ENCODE peak calls at places on chromosomes 12 and 14, in seven cellular contexts. E, T, Q, I, B, M and S are unnamed samples.

GRCh38 chr12:52235822-52236291 is 2.8 kb downstream of the KRT7 start:
- DNase-seq in Q (no peak), I (no peak), M (peak; percentile 73), T (peak; percentile 95), E (no peak), B (no peak), S (no peak)

GRCh38 chr12:24360907-24361306 is 411.4 kb upstream of the SOX5 start:
- DNase-seq in I (no peak), E (no peak), M (no peak), T (no peak), B (no peak), Q (no peak), S (no peak)

GRCh38 chr14:93023039-93023438 is 92.7 kb downstream of the ITPK1 start:
- DNase-seq in M (no peak), B (peak; percentile 38), E (no peak), Q (no peak), I (peak; percentile 62), T (peak; percentile 22), S (peak; percentile 37)

GRCh38 chr14:99361596-99362220 is 89.7 kb upstream of the BCL11B start:
- DNase-seq in T (no peak), B (no peak), Q (no peak), E (no peak), I (no peak), M (no peak), S (no peak)

GRCh38 chr14:106277503-106277902 is 751.1 kb downstream of the TMEM121 start:
- DNase-seq in E (no peak), I (no peak), T (no peak), M (no peak), B (peak; percentile 41), Q (no peak), S (no peak)

GRCh38 chr12:1580036-1580435 is 14.3 kb downstream of the FBXL14 start:
- DNase-seq in Q (no peak), E (peak; percentile 93), M (no peak), T (no peak), I (no peak), B (no peak), S (no peak)

GRCh38 chr12:87827638-87828264 is 201.4 kb downstream of the C12orf50 start:
- DNase-seq in T (peak; percentile 76), Q (peak; percentile 40), E (no peak), M (peak; percentile 39), B (no peak), I (no peak), S (peak; percentile 64)

GRCh38 chr12:2205961-2206360 is 153.2 kb downstream of the CACNA1C start:
- DNase-seq in M (no peak), B (no peak), T (no peak), I (no peak), E (no peak), Q (no peak), S (no peak)

GRCh38 chr12:92987362-92987761 is 58.3 kb upstream of the EEA1 start:
- DNase-seq in Q (peak; percentile 89), T (peak; percentile 87), M (peak; percentile 85), I (peak; percentile 86), B (peak; percentile 79), E (peak; percentile 74), S (peak; percentile 42)

GRCh38 chr12:41511247-41511646 is 323.1 kb downstream of the PDZRN4 start:
- DNase-seq in M (no peak), I (no peak), E (no peak), Q (no peak), B (no peak), T (no peak), S (no peak)

GRCh38 chr12:94553130-94553519 is 93.5 kb upstream of the CEP83 start:
- DNase-seq in M (no peak), Q (peak; percentile 89), E (no peak), I (no peak), B (no peak), T (peak; percentile 74), S (peak; percentile 51)

GRCh38 chr12:106301611-106302321 is 767 bp upstream of the TCP11L2 start:
- DNase-seq in I (peak; percentile 75), Q (peak; percentile 65), M (peak; percentile 87), B (peak; percentile 89), E (peak; percentile 50), T (peak; percentile 93), S (no peak)

GRCh38 chr12:53499261-53500118 is at the start of gene MAP3K12:
- DNase-seq in E (peak; percentile 89), Q (peak; percentile 85), M (peak; percentile 76), B (peak; percentile 76), T (peak; percentile 42), I (peak; percentile 86), S (no peak)

GRCh38 chr12:120856980-120857379 is 47.2 kb downstream of the SPPL3 start:
- DNase-seq in E (no peak), M (no peak), I (peak; percentile 22), Q (no peak), B (peak; percentile 58), T (peak; percentile 52), S (peak; percentile 12)

GRCh38 chr14:105974902-105975301 is 448.5 kb downstream of the TMEM121 start:
- DNase-seq in T (no peak), B (no peak), E (no peak), I (peak; percentile 1), Q (no peak), M (no peak), S (peak; percentile 8)

GRCh38 chr12:108305520-108305919 is 33.6 kb downstream of the CMKLR1 start:
- DNase-seq in M (peak; percentile 78), I (no peak), Q (peak; percentile 99), B (no peak), T (peak; percentile 43), E (no peak), S (no peak)

GRCh38 chr14:87066221-87066817 is 926.7 kb downstream of the GALC start:
- DNase-seq in I (peak; percentile 33), T (peak; percentile 3), E (no peak), B (peak; percentile 59), Q (no peak), M (no peak), S (no peak)

GRCh38 chr12:113781415-113782198 is 184.5 kb downstream of the RBM19 start:
- DNase-seq in B (no peak), M (no peak), T (peak; percentile 80), I (peak; percentile 46), E (no peak), Q (peak; percentile 53), S (no peak)

GRCh38 chr12:88468546-88468945 is 111.7 kb downstream of the KITLG start:
- DNase-seq in Q (peak; percentile 47), E (no peak), I (no peak), T (no peak), M (no peak), B (no peak), S (no peak)

GRCh38 chr12:1501695-1502440 is 92.5 kb downstream of the FBXL14 start:
- DNase-seq in B (no peak), E (no peak), Q (no peak), I (no peak), T (no peak), M (no peak), S (no peak)

GRCh38 chr14:95156153-95156764 is 1.1 kb downstream of the DICER1 start:
- DNase-seq in Q (peak; percentile 59), T (peak; percentile 6), E (peak; percentile 38), M (no peak), B (peak; percentile 24), I (no peak), S (no peak)

GRCh38 chr12:111599459-111600295 is 562 bp upstream of the ATXN2 start:
- DNase-seq in T (peak; percentile 81), E (peak; percentile 97), M (peak; percentile 94), I (peak; percentile 97), Q (peak; percentile 95), B (peak; percentile 95), S (peak; percentile 86)

GRCh38 chr12:111598637-111599458 is at the start of gene ATXN2:
- DNase-seq in B (peak; percentile 85), Q (peak; percentile 83), T (peak; percentile 14), M (peak; percentile 83), I (peak; percentile 77), E (peak; percentile 88), S (no peak)

GRCh38 chr12:111605931-111606625 is 7.0 kb upstream of the ATXN2 start:
- DNase-seq in T (no peak), B (no peak), M (no peak), Q (peak; percentile 19), E (no peak), I (no peak), S (no peak)

GRCh38 chr12:111600296-111600562 is 1.1 kb upstream of the ATXN2 start:
- DNase-seq in E (no peak), M (no peak), Q (no peak), T (no peak), B (peak; percentile 11), I (no peak), S (no peak)

DNA sequence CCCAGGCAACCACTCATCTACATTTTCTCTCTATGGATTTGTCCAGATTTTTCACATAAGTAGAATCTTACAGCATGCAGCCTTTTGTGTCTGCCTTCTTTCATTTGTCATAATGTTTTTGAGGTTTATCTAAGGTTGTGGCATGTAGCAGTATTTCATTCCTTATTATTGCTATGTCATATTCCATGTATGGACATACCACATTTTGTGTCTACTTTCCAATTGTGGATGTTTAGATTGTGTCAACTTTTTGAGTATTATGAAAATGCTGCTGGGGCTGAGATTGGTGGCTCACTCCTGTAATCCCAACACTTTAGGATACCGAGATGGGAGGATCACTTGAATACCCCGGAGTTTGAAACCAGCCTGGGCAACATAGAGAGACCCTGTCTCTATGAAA is 3.2 kb upstream of the ATXN2 start:
- DNase-seq in M (no peak), T (no peak), Q (no peak), I (no peak), E (no peak), B (no peak), S (no peak)
- TF ChIP-seq EZH2phosphoT487 in M (no peak), T (no peak), Q (no peak), I (no peak), E (no peak), B (no peak), S (no peak)

DNA sequence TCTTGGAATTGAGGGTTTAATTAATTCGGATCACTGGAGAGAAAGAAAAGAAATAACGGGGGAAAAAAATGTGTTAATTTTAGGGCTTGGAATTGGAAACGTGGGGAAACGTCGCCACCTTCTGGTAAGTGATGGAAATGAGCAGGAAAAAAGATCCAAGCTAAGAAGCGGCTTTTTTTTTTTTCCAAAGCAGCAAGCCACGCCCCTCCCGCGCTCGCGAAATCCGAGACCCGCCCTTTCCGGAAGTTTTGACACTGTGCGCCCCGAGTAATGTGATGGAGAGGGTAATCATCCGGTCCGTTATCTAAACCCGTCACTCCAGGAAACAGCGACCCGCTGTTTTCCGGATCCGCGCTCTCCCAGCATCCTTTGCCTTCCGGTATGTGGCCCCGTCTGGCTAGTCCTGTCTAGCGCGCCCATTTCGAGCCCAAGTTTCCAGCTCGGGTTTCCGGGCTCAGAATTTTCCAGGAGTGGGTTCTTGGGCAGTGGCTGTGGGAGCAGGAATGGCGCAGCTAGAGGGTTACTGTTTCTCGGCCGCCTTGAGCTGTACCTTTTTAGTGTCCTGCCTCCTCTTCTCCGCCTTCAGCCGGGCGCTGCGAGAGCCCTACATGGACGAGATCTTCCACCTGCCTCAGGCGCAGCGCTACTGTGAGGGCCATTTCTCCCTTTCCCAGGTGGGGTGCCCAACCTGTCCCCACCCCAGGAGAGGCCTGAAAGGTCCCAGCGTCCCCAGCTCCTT is at the start of gene ALG10B:
- DNase-seq in Q (peak; percentile 98), E (peak; percentile 96), M (peak; percentile 97), B (peak; percentile 96), T (peak; percentile 97), I (peak; percentile 98), S (peak; percentile 93)
- TF ChIP-seq EZH2phosphoT487 in Q (no peak), E (no peak), M (no peak), B (no peak), T (no peak), I (no peak), S (no peak)

GRCh38 chr12:104951759-104952509 is 6.2 kb downstream of the SLC41A2 start:
- DNase-seq in M (no peak), Q (peak; percentile 39), T (peak; percentile 80), B (no peak), I (no peak), E (no peak), S (no peak)
- TF ChIP-seq EZH2phosphoT487 in M (no peak), Q (no peak), T (no peak), B (no peak), I (no peak), E (no peak), S (no peak)

GRCh38 chr12:31228811-31229792 is 96.8 kb downstream of the SINHCAF start:
- DNase-seq in I (no peak), Q (no peak), E (no peak), B (no peak), T (no peak), M (peak; percentile 52), S (no peak)
- TF ChIP-seq EZH2phosphoT487 in I (no peak), Q (no peak), E (no peak), B (no peak), T (no peak), M (no peak), S (no peak)